ENCODE peak calls at places on chromosomes 4 and X, in four cellular contexts. J, Z, P and N are unnamed samples.

GRCh38 chr4:123418486-123418931 is 21.9 kb downstream of the SPRY1 start:
- DNase-seq in Z (peak; percentile 71), J (no peak), P (no peak), N (no peak)

GRCh38 chr4:67581208-67581857 is 22.8 kb downstream of the STAP1 start:
- DNase-seq in Z (no peak), P (no peak), J (no peak), N (no peak)

GRCh38 chrX:41599507-41599906 is 89.3 kb upstream of the GPR34 start:
- DNase-seq in P (no peak), J (no peak), Z (no peak), N (no peak)

GRCh38 chrX:137263374-137263773 is 229.6 kb upstream of the GPR101 start:
- DNase-seq in P (no peak), J (no peak), Z (no peak), N (no peak)

GRCh38 chr4:7649741-7650531 is 215.2 kb upstream of the PSAPL1 start:
- DNase-seq in P (no peak), J (no peak), Z (peak; percentile 88), N (no peak)

GRCh38 chr4:120693817-120694216 is 228.7 kb downstream of the PRDM5 start:
- DNase-seq in J (no peak), Z (no peak), P (no peak), N (no peak)

GRCh38 chrX:69100478-69100877 is 64.8 kb downstream of the PJA1 start:
- DNase-seq in J (no peak), Z (no peak), P (no peak), N (no peak)

GRCh38 chrX:103817502-103817901 is 14.6 kb downstream of the RAB9B start:
- DNase-seq in P (peak; percentile 59), J (no peak), Z (peak; percentile 8), N (peak; percentile 25)

GRCh38 chr4:14867847-14868246 is 134.4 kb upstream of the CPEB2 start:
- DNase-seq in J (no peak), Z (no peak), P (no peak), N (peak; percentile 26)

GRCh38 chrX:36856849-36857248 is 151.3 kb upstream of the FAM47C start:
- DNase-seq in Z (no peak), P (no peak), J (no peak), N (no peak)

GRCh38 chr4:82415922-82416365 is 14.3 kb downstream of the HNRNPDL start:
- DNase-seq in Z (no peak), P (no peak), J (no peak), N (no peak)

GRCh38 chrX:124720532-124720931 is 374.2 kb downstream of the SH2D1A start:
- DNase-seq in P (no peak), J (no peak), Z (no peak), N (no peak)

GRCh38 chr4:93444860-93445259 is 383.7 kb upstream of the ATOH1 start:
- DNase-seq in Z (no peak), P (no peak), J (no peak), N (no peak)

GRCh38 chrX:41241962-41242361 is 92.0 kb upstream of the DDX3X start:
- DNase-seq in J (no peak), P (no peak), Z (no peak), N (no peak)

GRCh38 chr4:65241257-65241997 is 428.9 kb downstream of the EPHA5 start:
- DNase-seq in J (no peak), Z (no peak), P (no peak), N (no peak)

GRCh38 chr4:55409468-55410171 is 13.9 kb downstream of the TMEM165 start:
- DNase-seq in P (no peak), Z (no peak), J (no peak), N (no peak)

GRCh38 chr4:3389186-3389878 is 52.4 kb upstream of the HGFAC start:
- DNase-seq in J (no peak), Z (no peak), P (no peak), N (no peak)

GRCh38 chr4:44448548-44449443 is at the start of gene KCTD8:
- DNase-seq in Z (peak; percentile 82), P (peak; percentile 81), J (peak; percentile 97), N (peak; percentile 90)

GRCh38 chrX:133786382-133786781 is 199.0 kb downstream of the GPC3 start:
- DNase-seq in P (no peak), J (no peak), Z (no peak), N (no peak)

GRCh38 chrX:17860811-17861495 is at the start of gene RAI2:
- DNase-seq in P (peak; percentile 40), J (peak; percentile 2), Z (no peak), N (peak; percentile 71)

GRCh38 chr4:113368056-113368455 is 318.6 kb downstream of the ANK2 start:
- DNase-seq in Z (no peak), P (no peak), J (no peak), N (no peak)

GRCh38 chr4:113012122-113012725 is 37.2 kb upstream of the ANK2 start:
- DNase-seq in P (no peak), Z (no peak), J (no peak), N (no peak)

GRCh38 chr4:165974647-165975335 is 101.8 kb downstream of the TLL1 start:
- DNase-seq in Z (no peak), J (no peak), P (no peak), N (no peak)

GRCh38 chrX:119755981-119756533 is 2.3 kb upstream of the SOWAHD start:
- DNase-seq in P (no peak), J (no peak), Z (no peak), N (no peak)

GRCh38 chr4:3324093-3324815 is 31.4 kb downstream of the RGS12 start:
- DNase-seq in P (no peak), J (no peak), Z (no peak), N (no peak)

GRCh38 chrX:107760304-107761077 is 15.1 kb downstream of the TSC22D3 start:
- DNase-seq in J (no peak), P (no peak), Z (no peak), N (no peak)